ENCODE peak calls at places on chromosome 16, in seven cellular contexts. One of them, this sample, is unnamed.
A peak's percentile ranks its signal among the peaks of the same experiment; 100 is the strongest.

GRCh38 chr16:72425571-72426341 is 253.8 kb upstream of the PMFBP1 start:
- DNase-seq in upper lobe of right lung: no peak
- DNase-seq in Peyer's patch: no peak
- DNase-seq in hepatocyte: no peak
- DNase-seq in SK-N-SH: no peak
- DNase-seq in ovary: no peak
- DNase-seq in esophagus squamous epithelium: no peak
- DNase-seq in this sample: no peak

GRCh38 chr16:592518-593306 is 2.8 kb downstream of the RAB40C start:
- DNase-seq in upper lobe of right lung: peak; percentile 90
- DNase-seq in Peyer's patch: peak; percentile 72
- DNase-seq in hepatocyte: no peak
- DNase-seq in SK-N-SH: no peak
- DNase-seq in ovary: no peak
- DNase-seq in esophagus squamous epithelium: no peak
- DNase-seq in this sample: peak; percentile 69

GRCh38 chr16:1818873-1819525 is 7.6 kb downstream of the HAGH start:
- DNase-seq in upper lobe of right lung: peak; percentile 54
- DNase-seq in Peyer's patch: peak; percentile 42
- DNase-seq in hepatocyte: no peak
- DNase-seq in SK-N-SH: no peak
- DNase-seq in ovary: no peak
- DNase-seq in esophagus squamous epithelium: no peak
- DNase-seq in this sample: peak; percentile 73

GRCh38 chr16:57131351-57131970 is 39.1 kb downstream of the CPNE2 start:
- DNase-seq in upper lobe of right lung: no peak
- DNase-seq in Peyer's patch: no peak
- DNase-seq in hepatocyte: no peak
- DNase-seq in SK-N-SH: no peak
- DNase-seq in ovary: no peak
- DNase-seq in esophagus squamous epithelium: no peak
- DNase-seq in this sample: no peak

GRCh38 chr16:17470002-17470870 is 524 bp downstream of the XYLT1 start:
- DNase-seq in upper lobe of right lung: no peak
- DNase-seq in Peyer's patch: peak; percentile 64
- DNase-seq in hepatocyte: peak; percentile 29
- DNase-seq in SK-N-SH: peak; percentile 55
- DNase-seq in ovary: peak; percentile 39
- DNase-seq in esophagus squamous epithelium: no peak
- DNase-seq in this sample: peak; percentile 50

GRCh38 chr16:25481636-25482035 is 210.1 kb upstream of the HS3ST4 start:
- DNase-seq in upper lobe of right lung: no peak
- DNase-seq in Peyer's patch: no peak
- DNase-seq in hepatocyte: peak; percentile 13
- DNase-seq in SK-N-SH: no peak
- DNase-seq in ovary: no peak
- DNase-seq in esophagus squamous epithelium: no peak
- DNase-seq in this sample: no peak

GRCh38 chr16:28826141-28826540 is 3.3 kb downstream of the ATXN2L start:
- DNase-seq in upper lobe of right lung: no peak
- DNase-seq in Peyer's patch: no peak
- DNase-seq in hepatocyte: no peak
- DNase-seq in SK-N-SH: no peak
- DNase-seq in ovary: no peak
- DNase-seq in esophagus squamous epithelium: no peak
- DNase-seq in this sample: no peak

GRCh38 chr16:57651344-57652333 is 16.5 kb upstream of the ADGRG3 start:
- DNase-seq in upper lobe of right lung: no peak
- DNase-seq in Peyer's patch: no peak
- DNase-seq in hepatocyte: no peak
- DNase-seq in SK-N-SH: no peak
- DNase-seq in ovary: no peak
- DNase-seq in esophagus squamous epithelium: no peak
- DNase-seq in this sample: no peak

GRCh38 chr16:15526731-15527130 is 92.3 kb downstream of the BMERB1 start:
- DNase-seq in upper lobe of right lung: no peak
- DNase-seq in Peyer's patch: no peak
- DNase-seq in hepatocyte: no peak
- DNase-seq in SK-N-SH: no peak
- DNase-seq in ovary: no peak
- DNase-seq in esophagus squamous epithelium: no peak
- DNase-seq in this sample: no peak

GRCh38 chr16:48536600-48537200 is 73.3 kb downstream of the N4BP1 start:
- DNase-seq in upper lobe of right lung: no peak
- DNase-seq in Peyer's patch: peak; percentile 44
- DNase-seq in hepatocyte: no peak
- DNase-seq in SK-N-SH: no peak
- DNase-seq in ovary: no peak
- DNase-seq in esophagus squamous epithelium: no peak
- DNase-seq in this sample: no peak

GRCh38 chr16:12255919-12256665 is 279.6 kb downstream of the SNX29 start:
- DNase-seq in upper lobe of right lung: no peak
- DNase-seq in Peyer's patch: no peak
- DNase-seq in hepatocyte: no peak
- DNase-seq in SK-N-SH: no peak
- DNase-seq in ovary: no peak
- DNase-seq in esophagus squamous epithelium: no peak
- DNase-seq in this sample: no peak

GRCh38 chr16:63883091-63883490 is 1238.8 kb downstream of the CDH11 start:
- DNase-seq in upper lobe of right lung: no peak
- DNase-seq in Peyer's patch: no peak
- DNase-seq in hepatocyte: no peak
- DNase-seq in SK-N-SH: no peak
- DNase-seq in ovary: no peak
- DNase-seq in esophagus squamous epithelium: no peak
- DNase-seq in this sample: no peak

GRCh38 chr16:57325458-57325857 is 33.1 kb upstream of the CCL22 start:
- DNase-seq in upper lobe of right lung: no peak
- DNase-seq in Peyer's patch: no peak
- DNase-seq in hepatocyte: no peak
- DNase-seq in SK-N-SH: no peak
- DNase-seq in ovary: no peak
- DNase-seq in esophagus squamous epithelium: no peak
- DNase-seq in this sample: no peak

GRCh38 chr16:53666816-53667415 is 36.7 kb downstream of the RPGRIP1L start:
- DNase-seq in upper lobe of right lung: no peak
- DNase-seq in Peyer's patch: no peak
- DNase-seq in hepatocyte: no peak
- DNase-seq in SK-N-SH: no peak
- DNase-seq in ovary: no peak
- DNase-seq in esophagus squamous epithelium: no peak
- DNase-seq in this sample: no peak

GRCh38 chr16:17327671-17328335 is 143.0 kb downstream of the XYLT1 start:
- DNase-seq in upper lobe of right lung: no peak
- DNase-seq in Peyer's patch: no peak
- DNase-seq in hepatocyte: no peak
- DNase-seq in SK-N-SH: no peak
- DNase-seq in ovary: no peak
- DNase-seq in esophagus squamous epithelium: no peak
- DNase-seq in this sample: no peak

GRCh38 chr16:25111403-25112166 is at the start of gene LCMT1:
- DNase-seq in upper lobe of right lung: peak; percentile 93
- DNase-seq in Peyer's patch: peak; percentile 97
- DNase-seq in hepatocyte: peak; percentile 97
- DNase-seq in SK-N-SH: peak; percentile 93
- DNase-seq in ovary: peak; percentile 93
- DNase-seq in esophagus squamous epithelium: peak; percentile 68
- DNase-seq in this sample: peak; percentile 89

DNA sequence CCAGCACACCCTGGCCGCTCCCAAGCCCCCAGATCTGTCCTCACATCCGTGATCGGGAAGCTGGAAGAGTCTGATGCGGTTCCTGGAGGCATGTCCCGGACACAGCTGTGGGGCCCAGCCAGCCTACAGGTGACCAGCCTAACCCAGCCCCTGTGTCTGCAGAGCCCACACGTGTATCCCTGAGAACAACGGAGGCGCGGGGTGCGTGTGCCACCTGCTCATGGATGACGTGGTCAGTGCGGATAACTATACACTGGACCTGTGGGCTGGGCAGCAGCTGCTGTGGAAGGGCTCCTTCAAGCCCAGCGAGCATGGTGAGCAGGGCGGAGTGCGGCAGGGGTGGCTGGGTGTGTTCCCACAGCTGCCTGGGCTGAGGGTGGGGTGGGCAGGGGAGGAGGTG is 30.9 kb downstream of the IL4R start:
- DNase-seq in upper lobe of right lung: no peak
- DNase-seq in Peyer's patch: no peak
- DNase-seq in hepatocyte: no peak
- DNase-seq in SK-N-SH: no peak
- DNase-seq in ovary: no peak
- DNase-seq in esophagus squamous epithelium: no peak
- DNase-seq in this sample: no peak
- H3K27ac ChIP-seq in upper lobe of right lung: no peak overlapping the region
- H3K27ac ChIP-seq in Peyer's patch: no peak overlapping the region
- H3K27ac ChIP-seq in hepatocyte: no peak overlapping the region
- H3K27ac ChIP-seq in SK-N-SH: no peak overlapping the region
- H3K27ac ChIP-seq in ovary: no peak overlapping the region
- H3K27ac ChIP-seq in esophagus squamous epithelium: no peak overlapping the region
- H3K27ac ChIP-seq in this sample: no peak overlapping the region

DNA sequence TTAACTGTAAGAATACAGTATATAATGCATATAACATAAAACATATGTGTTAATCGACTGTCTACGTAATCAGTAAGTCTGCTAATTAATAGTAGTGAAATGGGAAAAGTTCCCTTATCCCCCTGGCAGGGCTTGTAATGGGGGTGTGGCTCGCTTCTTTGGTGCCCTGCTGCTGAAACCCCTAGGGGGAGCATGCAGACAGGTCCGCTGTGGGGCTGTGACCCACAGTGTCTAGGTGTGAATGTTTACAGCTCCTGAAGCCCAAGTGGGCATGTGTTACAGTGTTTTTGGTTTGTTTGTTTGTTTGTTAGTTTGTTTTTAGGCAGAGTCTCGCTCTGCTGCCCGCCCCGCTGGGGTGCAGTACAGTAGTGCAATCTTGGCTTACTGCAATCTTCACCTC is 495.7 kb downstream of the SHISA9 start:
- DNase-seq in upper lobe of right lung: no peak
- DNase-seq in Peyer's patch: no peak
- DNase-seq in hepatocyte: no peak
- DNase-seq in SK-N-SH: no peak
- DNase-seq in ovary: no peak
- DNase-seq in esophagus squamous epithelium: no peak
- DNase-seq in this sample: no peak
- TF ChIP-seq CTCF in upper lobe of right lung: no peak
- TF ChIP-seq CTCF in Peyer's patch: no peak
- TF ChIP-seq CTCF in hepatocyte: no peak
- TF ChIP-seq CTCF in SK-N-SH: no peak
- TF ChIP-seq CTCF in ovary: no peak
- TF ChIP-seq CTCF in esophagus squamous epithelium: no peak
- TF ChIP-seq CTCF in this sample: no peak

GRCh38 chr16:84833142-84833495 is 13.3 kb downstream of the CRISPLD2 start:
- DNase-seq in upper lobe of right lung: no peak
- DNase-seq in Peyer's patch: no peak
- DNase-seq in hepatocyte: no peak
- DNase-seq in SK-N-SH: no peak
- DNase-seq in ovary: no peak
- DNase-seq in esophagus squamous epithelium: no peak
- DNase-seq in this sample: no peak
- H3K4me3 ChIP-seq in upper lobe of right lung: peak overlapping the region; percentile 23
- H3K4me3 ChIP-seq in Peyer's patch: no peak overlapping the region
- H3K4me3 ChIP-seq in hepatocyte: no peak overlapping the region
- H3K4me3 ChIP-seq in SK-N-SH: no peak overlapping the region
- H3K4me3 ChIP-seq in ovary: peak overlapping the region; percentile 23
- H3K4me3 ChIP-seq in esophagus squamous epithelium: no peak overlapping the region
- H3K4me3 ChIP-seq in this sample: no peak overlapping the region

GRCh38 chr16:46822270-46822669 is 8.7 kb downstream of the C16orf87 start:
- DNase-seq in upper lobe of right lung: no peak
- DNase-seq in Peyer's patch: no peak
- DNase-seq in hepatocyte: no peak
- DNase-seq in SK-N-SH: no peak
- DNase-seq in ovary: no peak
- DNase-seq in esophagus squamous epithelium: no peak
- DNase-seq in this sample: no peak
- H3K27ac ChIP-seq in upper lobe of right lung: no peak overlapping the region
- H3K27ac ChIP-seq in Peyer's patch: no peak overlapping the region
- H3K27ac ChIP-seq in hepatocyte: no peak overlapping the region
- H3K27ac ChIP-seq in SK-N-SH: no peak overlapping the region
- H3K27ac ChIP-seq in ovary: no peak overlapping the region
- H3K27ac ChIP-seq in esophagus squamous epithelium: no peak overlapping the region
- H3K27ac ChIP-seq in this sample: no peak overlapping the region

DNA sequence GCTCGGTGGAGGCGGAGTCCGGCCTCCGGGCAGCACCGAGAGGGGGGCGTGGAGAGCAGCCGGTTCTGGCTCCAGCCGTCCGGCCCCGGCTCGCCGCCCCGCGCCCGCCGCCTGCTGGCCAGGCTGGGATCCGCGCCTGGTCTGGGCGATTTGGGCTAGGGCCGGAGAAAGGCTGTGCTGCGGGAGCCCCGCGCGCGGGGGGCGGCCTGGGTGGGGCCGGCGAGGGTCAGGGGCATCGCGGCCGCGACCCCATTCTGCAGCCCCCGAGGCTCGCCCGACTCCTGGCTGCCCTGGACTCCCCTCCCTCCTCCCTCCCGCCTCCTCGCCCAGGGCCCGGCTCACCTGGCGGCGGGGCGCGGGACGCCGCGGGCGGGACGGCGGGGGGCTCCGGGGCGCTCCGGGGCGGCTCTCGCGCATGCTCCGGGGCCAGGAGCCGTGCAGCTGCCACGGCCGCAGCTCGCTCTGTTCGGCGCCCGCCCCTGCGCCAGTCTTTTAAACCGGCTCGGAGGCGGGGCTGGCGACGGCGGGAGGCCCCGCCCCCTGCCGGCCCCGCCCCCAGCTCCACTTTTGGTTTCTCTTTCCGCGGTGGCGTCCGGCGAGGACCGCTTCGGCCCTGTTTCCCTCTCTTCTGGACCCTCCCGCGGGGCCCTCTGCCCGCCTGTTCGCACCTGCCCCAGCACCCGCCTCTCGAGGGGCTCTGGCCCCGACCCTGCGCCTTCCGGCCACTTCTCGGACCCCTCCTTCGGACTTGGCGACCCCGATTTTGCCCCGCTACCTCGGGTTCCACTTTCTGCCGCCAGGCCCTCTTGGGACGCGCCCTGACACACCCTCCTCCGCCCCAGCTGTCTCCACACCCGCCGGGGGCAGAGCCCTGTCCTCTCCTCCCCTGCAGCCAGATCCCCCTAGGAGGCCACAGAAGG is at the start of gene SOCS1:
- DNase-seq in upper lobe of right lung: peak; percentile 93
- DNase-seq in Peyer's patch: peak; percentile 92
- DNase-seq in hepatocyte: peak; percentile 95
- DNase-seq in SK-N-SH: peak; percentile 95
- DNase-seq in ovary: peak; percentile 88
- DNase-seq in esophagus squamous epithelium: no peak
- DNase-seq in this sample: peak; percentile 88
- TF ChIP-seq CTCF in upper lobe of right lung: peak; percentile 83
- TF ChIP-seq CTCF in Peyer's patch: peak; percentile 93
- TF ChIP-seq CTCF in hepatocyte: peak; percentile 74
- TF ChIP-seq CTCF in SK-N-SH: peak; percentile 73
- TF ChIP-seq CTCF in ovary: peak; percentile 98
- TF ChIP-seq CTCF in esophagus squamous epithelium: peak; percentile 98
- TF ChIP-seq CTCF in this sample: peak; percentile 81

DNA sequence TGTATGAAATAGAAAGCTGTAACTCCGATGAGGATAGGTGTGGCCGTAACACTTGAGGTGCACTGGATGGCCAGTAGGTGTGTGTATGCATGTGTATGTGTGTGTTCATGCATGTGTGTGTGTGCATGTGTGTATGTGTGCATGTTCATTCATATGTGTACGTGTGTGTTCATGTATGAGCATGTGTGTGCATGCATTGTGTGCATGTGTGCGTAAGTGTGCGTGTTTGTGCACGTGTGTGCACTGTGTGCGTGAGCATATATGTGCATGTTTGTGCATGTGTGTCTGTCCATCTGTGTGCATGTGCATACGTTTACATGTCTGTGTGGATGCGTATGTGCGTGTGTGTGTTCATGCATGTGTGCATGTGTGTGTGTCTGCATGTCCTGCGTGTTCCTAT is 145.5 kb downstream of the C16orf95 start:
- DNase-seq in upper lobe of right lung: no peak
- DNase-seq in Peyer's patch: no peak
- DNase-seq in hepatocyte: no peak
- DNase-seq in SK-N-SH: no peak
- DNase-seq in ovary: no peak
- DNase-seq in esophagus squamous epithelium: no peak
- DNase-seq in this sample: no peak
- H3K4me3 ChIP-seq in upper lobe of right lung: no peak overlapping the region
- H3K4me3 ChIP-seq in Peyer's patch: no peak overlapping the region
- H3K4me3 ChIP-seq in hepatocyte: no peak overlapping the region
- H3K4me3 ChIP-seq in SK-N-SH: no peak overlapping the region
- H3K4me3 ChIP-seq in ovary: no peak overlapping the region
- H3K4me3 ChIP-seq in esophagus squamous epithelium: no peak overlapping the region
- H3K4me3 ChIP-seq in this sample: no peak overlapping the region

This sample was measured in pancreas.